ENCODE peak calls at places on chromosomes 2 and 18, in four cellular contexts. A, F, L and N are unnamed samples.

GRCh38 chr2:161136696-161137324 is 23.4 kb upstream of the TANK start:
- DNase-seq in A (peak; percentile 69), F (no peak), L (no peak), N (no peak)

GRCh38 chr2:138021154-138021553 is 56.9 kb downstream of the HNMT start:
- DNase-seq in A (no peak), F (no peak), L (no peak), N (no peak)

GRCh38 chr2:115650827-115651226 is 1208.4 kb downstream of the DPP10 start:
- DNase-seq in A (no peak), F (no peak), L (no peak), N (no peak)

GRCh38 chr2:234963785-234964615 is 12.2 kb downstream of the SH3BP4 start:
- DNase-seq in A (peak; percentile 74), F (no peak), L (peak; percentile 73), N (no peak)

GRCh38 chr2:236712304-236712703 is 142.7 kb downstream of the ACKR3 start:
- DNase-seq in A (peak; percentile 23), F (no peak), L (no peak), N (no peak)

GRCh38 chr2:3535794-3536681 is 16.7 kb upstream of the ADI1 start:
- DNase-seq in A (peak; percentile 94), F (peak; percentile 45), L (peak; percentile 73), N (peak; percentile 75)

GRCh38 chr2:182228073-182228473 is 198.8 kb downstream of the PDE1A start:
- DNase-seq in A (no peak), F (no peak), L (no peak), N (no peak)

GRCh38 chr2:48131503-48132293 is 225.4 kb upstream of the FBXO11 start:
- DNase-seq in A (peak; percentile 53), F (no peak), L (peak; percentile 46), N (no peak)

GRCh38 chr2:58870704-58871103 is 629.6 kb upstream of the FANCL start:
- DNase-seq in A (peak; percentile 2), F (no peak), L (no peak), N (peak; percentile 44)

GRCh38 chr2:159855153-159856140 is 57.4 kb upstream of the CD302 start:
- DNase-seq in A (no peak), F (no peak), L (no peak), N (no peak)

GRCh38 chr18:23943104-23943503 is 71.5 kb upstream of the TTC39C start:
- DNase-seq in A (no peak), F (no peak), L (no peak), N (no peak)

GRCh38 chr18:23943903-23944624 is 70.5 kb upstream of the TTC39C start:
- DNase-seq in A (peak; percentile 90), F (no peak), L (no peak), N (no peak)

GRCh38 chr18:23949863-23950262 is 64.7 kb upstream of the TTC39C start:
- DNase-seq in A (no peak), F (no peak), L (no peak), N (no peak)

GRCh38 chr18:23950644-23951043 is 63.9 kb upstream of the TTC39C start:
- DNase-seq in A (no peak), F (no peak), L (no peak), N (no peak)

DNA sequence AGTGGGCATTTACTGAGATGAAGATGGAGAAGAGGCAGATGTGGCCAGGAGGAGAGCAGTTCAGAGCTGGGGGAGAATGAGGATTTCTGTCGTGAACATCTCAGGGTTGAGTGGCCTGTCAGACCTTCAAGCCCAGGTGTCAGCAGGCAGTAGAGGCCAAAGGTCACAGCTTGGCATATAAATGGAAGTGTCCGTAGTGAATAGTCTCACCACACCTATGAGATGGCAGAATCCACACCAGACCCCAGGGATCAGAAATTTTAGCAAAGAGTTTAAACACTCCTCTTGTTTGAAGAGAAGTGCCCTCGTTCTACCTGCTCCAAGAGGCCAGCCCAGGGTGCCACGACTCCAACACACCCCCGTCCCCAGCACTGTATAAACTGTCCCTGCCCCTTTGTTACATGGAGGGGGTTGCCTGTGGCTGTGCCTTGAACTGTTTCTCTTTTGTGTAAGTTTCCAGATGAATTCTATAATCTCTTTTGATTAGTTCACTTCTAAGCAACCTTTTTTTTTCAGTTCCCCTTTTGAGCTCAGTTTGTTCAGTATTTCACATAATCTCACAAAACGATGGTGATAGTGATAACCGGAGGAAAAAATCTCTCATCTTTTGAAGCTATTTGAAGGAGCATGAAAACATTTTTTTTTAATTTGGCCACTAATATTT is 69.0 kb upstream of the TTC39C start:
- DNase-seq in A (no peak), F (no peak), L (no peak), N (no peak)
- H3K4me3 ChIP-seq in A (no peak overlapping the region), F (no peak overlapping the region), L (no peak overlapping the region), N (no peak overlapping the region)

GRCh38 chr2:198657520-198658121 is 800.1 kb downstream of the SATB2 start:
- DNase-seq in A (peak; percentile 29), F (no peak), L (no peak), N (no peak)
- TF ChIP-seq CTCF in A (peak; percentile 47), F (no peak), L (no peak), N (peak; percentile 66)

DNA sequence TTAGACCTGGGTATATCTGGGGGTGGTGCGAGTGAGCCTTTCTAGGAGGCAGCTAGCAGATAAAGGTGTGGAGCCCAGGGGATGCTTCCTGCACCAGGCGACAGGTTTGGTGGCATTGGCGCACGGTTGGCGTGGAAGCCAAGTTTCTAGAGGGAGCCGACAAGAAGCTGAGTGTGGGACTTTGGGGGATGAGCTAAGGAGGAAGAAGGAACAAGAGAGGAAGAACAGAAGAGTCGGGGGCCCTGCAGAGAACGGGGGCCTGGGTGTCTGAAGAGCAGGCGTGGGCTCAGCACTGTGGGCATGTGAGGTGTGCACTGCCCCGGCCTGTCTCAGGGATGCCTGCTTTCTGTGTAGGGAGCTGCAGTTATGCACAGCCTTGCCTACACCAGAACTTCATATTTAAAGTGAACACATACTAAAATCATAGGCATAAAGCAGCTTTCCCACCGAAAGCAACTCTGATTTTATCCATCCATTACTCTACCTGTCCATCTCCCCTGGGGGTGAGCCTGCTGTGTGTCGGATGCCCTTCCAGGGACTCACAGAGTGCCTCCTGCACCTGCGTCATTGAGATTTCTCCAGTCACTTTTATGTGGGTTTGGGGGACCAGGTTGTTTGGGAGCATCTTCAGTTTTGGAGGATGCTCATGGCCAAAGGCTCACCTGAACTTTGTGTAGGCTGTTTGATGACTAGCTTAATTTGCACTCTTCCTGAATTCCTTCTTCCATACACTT is 149.7 kb downstream of the LDLRAD4 start:
- DNase-seq in A (no peak), F (no peak), L (no peak), N (no peak)
- H3K4me1 ChIP-seq in A (no peaks in the 10 kb centered on the region), F (no peaks in the 10 kb centered on the region), L (no peaks in the 10 kb centered on the region), N (no peaks in the 10 kb centered on the region)

DNA sequence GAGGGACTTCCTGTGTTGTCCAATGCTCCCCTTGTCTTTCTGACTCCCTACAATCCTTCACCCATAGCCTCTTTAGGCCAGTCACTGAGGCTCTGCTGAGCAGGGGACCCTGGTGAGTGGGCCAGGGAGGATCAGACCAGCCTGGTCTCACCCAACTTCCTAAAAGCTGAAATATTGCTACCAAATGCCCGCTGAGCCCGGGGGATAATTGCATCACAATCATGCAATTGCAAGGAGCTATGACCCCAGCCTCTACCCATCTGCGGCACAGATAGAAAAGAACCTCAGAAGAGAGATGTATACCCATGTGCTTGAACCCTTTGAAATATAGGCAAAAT is 3.7 kb upstream of the SP100 start:
- DNase-seq in A (no peak), F (no peak), L (no peak), N (no peak)
- H3K4me3 ChIP-seq in A (peak overlapping the region; percentile 72), F (peak overlapping the region; percentile 40), L (peak overlapping the region; percentile 50), N (peak overlapping the region; percentile 64)

GRCh38 chr2:21118302-21118920 is 5.4 kb upstream of the TDRD15 start:
- DNase-seq in A (peak; percentile 14), F (no peak), L (no peak), N (peak; percentile 66)
- TF ChIP-seq CTCF in A (peak; percentile 34), F (no peak), L (peak; percentile 50), N (peak; percentile 72)

GRCh38 chr2:32043561-32043960 is 4.0 kb upstream of the DPY30 start:
- DNase-seq in A (no peak), F (no peak), L (no peak), N (no peak)

DNA sequence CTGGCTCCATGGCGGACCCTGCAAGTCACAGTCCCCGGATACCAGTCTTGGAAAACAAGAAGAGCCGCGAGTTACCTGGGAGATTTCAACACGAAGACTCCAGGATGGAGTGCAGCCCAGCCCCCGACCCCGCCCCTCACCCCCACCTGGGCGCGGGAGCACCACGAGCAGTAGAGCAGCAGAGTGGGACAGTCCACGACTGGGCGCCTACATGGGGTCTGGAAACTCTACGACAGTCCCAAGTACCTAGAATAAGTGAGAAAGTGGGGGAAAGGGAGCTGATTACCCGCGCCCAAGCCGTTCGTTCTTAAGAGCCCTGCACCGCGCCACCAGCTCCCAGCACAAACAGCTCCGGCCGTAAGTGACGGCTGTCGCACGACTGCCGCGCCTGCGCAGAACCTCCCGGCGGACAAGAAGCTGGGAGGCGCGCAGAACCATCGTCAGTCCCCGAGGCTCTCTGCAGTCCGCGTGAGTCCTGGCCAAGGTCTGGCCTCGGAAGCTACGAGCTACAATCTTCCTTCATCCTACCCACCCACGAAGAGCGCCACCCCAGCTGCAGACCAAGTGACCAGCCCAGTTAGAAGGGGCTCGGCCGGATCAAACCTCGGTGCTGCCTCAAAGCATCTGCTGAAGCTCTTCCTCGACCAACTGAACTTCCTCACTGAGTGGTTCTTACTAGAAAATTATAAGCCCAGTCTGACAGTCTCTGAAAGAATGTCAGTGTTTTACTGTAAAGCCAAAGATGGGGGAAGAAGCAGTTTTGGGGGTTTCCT is at the start of gene DPY30:
- DNase-seq in A (peak; percentile 92), F (peak; percentile 93), L (peak; percentile 89), N (peak; percentile 95)
- H3K4me1 ChIP-seq in A (peaks cover 2% of the 10 kb centered on the region), F (peaks cover 3% of the 10 kb centered on the region), L (no peaks in the 10 kb centered on the region), N (peaks cover 9% of the 10 kb centered on the region)

GRCh38 chr2:10305715-10306114 is 3.0 kb downstream of the HPCAL1 start:
- DNase-seq in A (no peak), F (peak; percentile 62), L (no peak), N (no peak)
- H3K4me3 ChIP-seq in A (no peak overlapping the region), F (no peak overlapping the region), L (no peak overlapping the region), N (no peak overlapping the region)